ENCODE peak calls at places on chromosomes 7 and 10, in five cellular contexts. I is right atrium auricular region, F is heart left ventricle, L is thoracic aorta, H is heart right ventricle. M is an unnamed sample.
A peak's percentile ranks its signal among the peaks of the same experiment; 100 is the strongest.

GRCh38 chr10:81874878-81875679 is at the start of gene NRG3:
- DNase-seq in I (no peak), F (no peak), L (no peak), H (no peak), M (peak; percentile 41)

GRCh38 chr10:111119637-111120036 is 42.8 kb downstream of the ADRA2A start:
- DNase-seq in I (peak; percentile 21), F (no peak), L (no peak), H (no peak), M (no peak)

GRCh38 chr10:62093863-62094291 is 174.8 kb downstream of the RTKN2 start:
- DNase-seq in I (no peak), F (no peak), L (no peak), H (no peak), M (no peak)

GRCh38 chr7:107078517-107078966 is 34.0 kb downstream of the PRKAR2B start:
- DNase-seq in I (no peak), F (no peak), L (no peak), H (no peak), M (peak; percentile 80)

GRCh38 chr7:36283711-36284130 is 105.9 kb upstream of the ANLN start:
- DNase-seq in I (peak; percentile 77), F (peak; percentile 82), L (no peak), H (peak; percentile 54), M (no peak)

GRCh38 chr7:151426486-151426905 is 13.4 kb downstream of the CRYGN start:
- DNase-seq in I (peak; percentile 87), F (no peak), L (peak; percentile 34), H (peak; percentile 64), M (no peak)

GRCh38 chr7:132577206-132578049 is 1.2 kb upstream of the PLXNA4 start:
- DNase-seq in I (no peak), F (peak; percentile 89), L (peak; percentile 20), H (peak; percentile 80), M (peak; percentile 91)

GRCh38 chr7:1520574-1521234 is 9.8 kb upstream of the MAFK start:
- DNase-seq in I (no peak), F (no peak), L (no peak), H (no peak), M (no peak)

GRCh38 chr7:154832557-154833138 is 170.3 kb downstream of the PAXIP1 start:
- DNase-seq in I (no peak), F (no peak), L (no peak), H (no peak), M (peak; percentile 57)

GRCh38 chr7:91112902-91113321 is 151.3 kb upstream of the FZD1 start:
- DNase-seq in I (no peak), F (no peak), L (no peak), H (no peak), M (no peak)

GRCh38 chr7:67673861-67674260 is 677.2 kb downstream of the TYW1 start:
- DNase-seq in I (no peak), F (no peak), L (no peak), H (no peak), M (no peak)

GRCh38 chr10:86960863-86961434 is 2.5 kb downstream of the SNCG start:
- DNase-seq in I (no peak), F (peak; percentile 58), L (peak; percentile 1), H (no peak), M (no peak)

GRCh38 chr7:27868117-27868516 is 128.2 kb downstream of the TAX1BP1 start:
- DNase-seq in I (no peak), F (no peak), L (no peak), H (no peak), M (no peak)

GRCh38 chr10:86035791-86036543 is 330.6 kb downstream of the GRID1 start:
- DNase-seq in I (no peak), F (no peak), L (no peak), H (no peak), M (no peak)

GRCh38 chr7:136874393-136875032 is 6.1 kb downstream of the CHRM2 start:
- DNase-seq in I (no peak), F (no peak), L (no peak), H (no peak), M (peak; percentile 9)

GRCh38 chr7:139830292-139830691 is 1.2 kb downstream of the TBXAS1 start:
- DNase-seq in I (no peak), F (no peak), L (no peak), H (no peak), M (no peak)

GRCh38 chr7:139828880-139829653 is at the start of gene TBXAS1:
- DNase-seq in I (no peak), F (no peak), L (no peak), H (no peak), M (no peak)

GRCh38 chr7:139828446-139828845 is 618 bp upstream of the TBXAS1 start:
- DNase-seq in I (no peak), F (no peak), L (no peak), H (no peak), M (no peak)

GRCh38 chr7:139830779-139831498 is 1.9 kb downstream of the TBXAS1 start:
- DNase-seq in I (no peak), F (no peak), L (no peak), H (no peak), M (no peak)

GRCh38 chr7:139829654-139830130 is 628 bp downstream of the TBXAS1 start:
- DNase-seq in I (no peak), F (no peak), L (no peak), H (no peak), M (no peak)
- H3K4me3 ChIP-seq in I (no peak overlapping the region), F (no peak overlapping the region), L (peak overlapping the region; percentile 54), H (peak overlapping the region; percentile 59), M (no peak overlapping the region)

DNA sequence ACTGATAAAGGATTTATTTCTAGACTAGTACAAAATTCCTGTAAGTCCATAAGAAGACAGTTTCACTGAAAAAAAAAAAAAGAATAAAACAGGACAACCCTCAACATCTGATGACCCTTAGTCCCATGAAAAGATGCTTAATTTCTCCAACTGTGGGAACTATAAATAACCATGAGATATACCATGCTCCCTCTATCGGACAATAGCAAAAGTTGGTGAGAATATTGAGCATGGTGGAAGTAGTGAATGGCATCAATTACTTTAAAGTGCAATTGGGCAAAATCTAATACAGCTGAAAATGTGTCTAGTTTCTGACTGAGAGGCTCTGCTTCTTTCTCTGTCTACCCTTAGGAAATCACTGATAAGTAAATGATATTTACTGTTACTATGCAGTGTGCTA is 348.8 kb downstream of the SUGCT start:
- DNase-seq in I (no peak), F (no peak), L (no peak), H (no peak), M (no peak)
- TF ChIP-seq CTCF in I (no peak), F (no peak), L (no peak), H (peak; percentile 23), M (peak; percentile 58)

GRCh38 chr10:509361-510102 is 179.9 kb downstream of the DIP2C start:
- DNase-seq in I (no peak), F (no peak), L (no peak), H (no peak), M (no peak)
- H3K4me1 ChIP-seq in I (peaks cover 39% of the 10 kb centered on the region), F (peaks cover 17% of the 10 kb centered on the region), L (peaks cover 9% of the 10 kb centered on the region), H (peaks cover 32% of the 10 kb centered on the region), M (peaks cover 3% of the 10 kb centered on the region)

GRCh38 chr10:70162157-70162891 is 8.0 kb downstream of the SAR1A start:
- DNase-seq in I (no peak), F (no peak), L (no peak), H (no peak), M (no peak)
- H3K4me3 ChIP-seq in I (no peak overlapping the region), F (no peak overlapping the region), L (no peak overlapping the region), H (no peak overlapping the region), M (no peak overlapping the region)

GRCh38 chr10:92757720-92758119 is 68.0 kb downstream of the HHEX start:
- DNase-seq in I (no peak), F (no peak), L (no peak), H (no peak), M (no peak)
- TF ChIP-seq CTCF in I (no peak), F (no peak), L (no peak), H (no peak), M (no peak)

GRCh38 chr7:41470081-41470480 is 232.8 kb downstream of the INHBA start:
- DNase-seq in I (no peak), F (no peak), L (no peak), H (no peak), M (no peak)

GRCh38 chr7:41466760-41467384 is 236.0 kb downstream of the INHBA start:
- DNase-seq in I (no peak), F (no peak), L (no peak), H (no peak), M (no peak)

GRCh38 chr7:41463770-41464470 is 239.0 kb downstream of the INHBA start:
- DNase-seq in I (no peak), F (no peak), L (no peak), H (no peak), M (no peak)

GRCh38 chr7:41467596-41467995 is 235.3 kb downstream of the INHBA start:
- DNase-seq in I (no peak), F (no peak), L (no peak), H (no peak), M (no peak)

DNA sequence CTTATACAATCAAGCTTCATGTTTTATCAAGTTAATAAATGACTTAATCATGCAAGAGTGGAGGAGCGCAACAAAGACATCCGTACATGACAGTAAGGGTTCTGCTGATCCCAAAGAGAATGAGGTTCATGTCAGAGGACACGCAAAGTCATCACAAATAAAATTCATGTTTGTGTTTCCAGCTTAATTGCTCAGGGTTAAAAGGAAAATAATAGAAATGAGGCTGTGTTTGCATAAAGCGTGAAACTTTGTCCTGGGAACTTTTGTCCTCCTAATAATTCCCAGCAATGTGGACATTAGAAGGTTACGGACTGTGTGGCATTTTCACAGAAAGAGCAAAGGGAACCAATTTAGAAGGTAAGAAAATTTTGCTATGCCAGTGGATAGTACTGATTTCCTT is 237.3 kb downstream of the INHBA start:
- DNase-seq in I (no peak), F (no peak), L (no peak), H (no peak), M (no peak)
- H3K4me1 ChIP-seq in I (no peaks in the 10 kb centered on the region), F (no peaks in the 10 kb centered on the region), L (no peaks in the 10 kb centered on the region), H (no peaks in the 10 kb centered on the region), M (no peaks in the 10 kb centered on the region)